ENCODE peak calls at places on chromosomes 3 and 15, in five cellular contexts. O is heart left ventricle; Q is breast epithelium; G is CD8-positive, alpha-beta T cell; C is OCI-LY7. A is an unnamed sample.

GRCh38 chr3:86738684-86739083 is 252.3 kb downstream of the VGLL3 start:
- DNase-seq in Q (no peak), C (no peak), O (no peak), G (no peak), A (no peak)

GRCh38 chr15:80272987-80273386 is 21.0 kb upstream of the CTXND1 start:
- DNase-seq in C (no peak), G (no peak), Q (no peak), O (no peak), A (no peak)

GRCh38 chr3:129593230-129593594 is 13.3 kb downstream of the PLXND1 start:
- DNase-seq in O (no peak), G (no peak), Q (no peak), C (no peak), A (no peak)

GRCh38 chr3:107962946-107963345 is 127.9 kb downstream of the CD47 start:
- DNase-seq in Q (no peak), O (no peak), C (no peak), G (no peak), A (no peak)

GRCh38 chr15:99142562-99142961 is 37.7 kb downstream of the SYNM start:
- DNase-seq in C (no peak), Q (no peak), O (no peak), G (no peak), A (no peak)

GRCh38 chr3:105606052-105606451 is 239.3 kb downstream of the ALCAM start:
- DNase-seq in O (no peak), Q (no peak), G (no peak), C (no peak), A (no peak)

GRCh38 chr3:45666729-45667440 is 22.3 kb upstream of the SACM1L start:
- DNase-seq in G (no peak), Q (no peak), O (peak; percentile 76), C (no peak), A (no peak)

GRCh38 chr15:72068826-72069225 is 49.1 kb downstream of the MYO9A start:
- DNase-seq in O (no peak), C (no peak), Q (no peak), G (no peak), A (no peak)

GRCh38 chr15:76193934-76194333 is 117.3 kb downstream of the ETFA start:
- DNase-seq in O (no peak), G (no peak), C (no peak), Q (no peak), A (no peak)

GRCh38 chr3:39378092-39378491 is 5.1 kb upstream of the SLC25A38 start:
- DNase-seq in O (no peak), C (peak; percentile 77), G (peak; percentile 68), Q (no peak), A (no peak)

GRCh38 chr3:55585856-55586255 is 98.8 kb upstream of the WNT5A start:
- DNase-seq in G (no peak), Q (no peak), C (no peak), O (no peak), A (no peak)

GRCh38 chr3:171461087-171461917 is 1.1 kb upstream of the TNIK start:
- DNase-seq in C (no peak), G (peak; percentile 40), O (no peak), Q (peak; percentile 23), A (no peak)

GRCh38 chr3:123006587-123006986 is 21.0 kb downstream of the SEMA5B start:
- DNase-seq in Q (no peak), C (no peak), G (no peak), O (no peak), A (no peak)

GRCh38 chr3:193782280-193782654 is 189.3 kb downstream of the OPA1 start:
- DNase-seq in C (no peak), Q (peak; percentile 86), O (no peak), G (no peak), A (no peak)

GRCh38 chr3:70108072-70108471 is 108.5 kb downstream of the SAMMSON start:
- DNase-seq in Q (no peak), C (peak; percentile 10), G (no peak), O (no peak), A (no peak)

GRCh38 chr3:150936693-150937092 is 31.5 kb upstream of the MINDY4B start:
- DNase-seq in G (no peak), O (no peak), Q (no peak), C (no peak), A (no peak)

GRCh38 chr3:103873897-103874545 is 1439.2 kb downstream of the ZPLD1 start:
- DNase-seq in G (no peak), Q (no peak), C (no peak), O (no peak), A (no peak)

GRCh38 chr15:78968539-78969271 is 23.9 kb upstream of the CTSH start:
- DNase-seq in G (no peak), C (no peak), Q (no peak), O (no peak), A (no peak)

GRCh38 chr3:12970684-12971083 is 102.5 kb downstream of the IQSEC1 start:
- DNase-seq in O (no peak), Q (no peak), C (no peak), G (no peak), A (peak; percentile 42)

GRCh38 chr15:83285979-83286553 is 1.6 kb upstream of the BNC1 start:
- DNase-seq in Q (no peak), C (no peak), O (no peak), G (no peak), A (no peak)

GRCh38 chr3:172626241-172626640 is 84.6 kb downstream of the NCEH1 start:
- DNase-seq in G (no peak), C (no peak), Q (no peak), O (no peak), A (no peak)

GRCh38 chr3:16917256-16917935 is 32.6 kb downstream of the PLCL2 start:
- DNase-seq in O (no peak), C (no peak), Q (no peak), G (no peak), A (no peak)

GRCh38 chr15:70196314-70197291 is 98.9 kb upstream of the TLE3 start:
- DNase-seq in Q (peak; percentile 98), G (peak; percentile 42), O (no peak), C (peak; percentile 7), A (no peak)

GRCh38 chr15:39746176-39746575 is 36.5 kb downstream of the FSIP1 start:
- DNase-seq in O (no peak), Q (no peak), G (no peak), C (no peak), A (no peak)

GRCh38 chr15:51736646-51737537 is 563 bp downstream of the LYSMD2 start:
- DNase-seq in C (no peak), O (peak; percentile 71), Q (no peak), G (peak; percentile 66), A (peak; percentile 80)

GRCh38 chr3:124557433-124558232 is 172.6 kb upstream of the UMPS start:
- DNase-seq in C (no peak), G (no peak), O (no peak), Q (no peak), A (no peak)

GRCh38 chr15:80953001-80953952 is 36.3 kb downstream of the MESD start:
- DNase-seq in Q (no peak), C (no peak), G (no peak), O (no peak), A (peak; percentile 26)

GRCh38 chr3:187051724-187052364 is 87.5 kb downstream of the RPL39L start:
- DNase-seq in G (no peak), Q (no peak), O (no peak), C (no peak), A (no peak)

GRCh38 chr3:182258538-182259177 is 534.6 kb upstream of the ATP11B start:
- DNase-seq in C (peak; percentile 65), O (no peak), Q (no peak), G (no peak), A (no peak)

GRCh38 chr15:64247535-64247905 is 84.7 kb upstream of the PPIB start:
- DNase-seq in Q (no peak), C (no peak), O (no peak), G (no peak), A (no peak)

GRCh38 chr3:184361532-184361931 is at the start of the genes CLCN2 and POLR2H:
- DNase-seq in G (peak; percentile 40), O (peak; percentile 81), C (peak; percentile 75), Q (no peak), A (peak; percentile 92)

GRCh38 chr15:40339621-40339945 is 1.2 kb downstream of the CCDC9B start:
- DNase-seq in C (no peak), Q (no peak), G (no peak), O (peak; percentile 66), A (peak; percentile 72)

GRCh38 chr3:32384938-32385337 is 6.7 kb upstream of the CMTM7 start:
- DNase-seq in G (no peak), C (no peak), Q (no peak), O (no peak), A (no peak)

DNA sequence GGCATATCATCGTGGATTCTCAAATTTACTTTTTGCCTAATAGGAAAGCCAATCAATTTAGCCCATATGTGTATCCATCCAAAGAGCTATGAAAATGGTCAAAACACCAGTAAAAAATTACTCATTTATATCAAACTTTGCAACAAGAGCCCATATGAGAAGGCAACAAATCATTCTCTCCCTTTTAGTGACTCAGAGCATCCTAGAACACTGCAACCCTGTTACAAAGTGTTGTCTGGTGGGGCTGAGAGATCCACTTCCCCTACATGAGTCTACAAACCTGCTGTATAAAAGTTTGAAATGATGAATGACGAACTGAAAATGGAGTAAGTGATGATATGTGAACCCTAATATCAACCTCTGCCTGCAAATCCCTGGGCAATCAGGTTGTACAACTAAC is 23.3 kb downstream of the PDZRN3 start:
- DNase-seq in O (no peak), G (no peak), Q (no peak), C (no peak), A (no peak)
- H3K4me1 ChIP-seq in O (peaks cover 6% of the 10 kb centered on the region), G (no peaks in the 10 kb centered on the region), Q (peaks cover 3% of the 10 kb centered on the region), C (no peaks in the 10 kb centered on the region), A (peaks cover 13% of the 10 kb centered on the region)

GRCh38 chr15:59197459-59197858 is 9.2 kb upstream of the LDHAL6B start:
- DNase-seq in G (no peak), Q (no peak), C (no peak), O (no peak), A (no peak)
- TF ChIP-seq CTCF in G (no peak), Q (no peak), C (no peak), O (no peak), A (no peak)

GRCh38 chr15:63190993-63191392 is 1.6 kb downstream of the RAB8B start:
- DNase-seq in O (no peak), G (no peak), Q (no peak), C (no peak), A (no peak)
- H3K4me1 ChIP-seq in O (peaks cover 6% of the 10 kb centered on the region), G (peaks cover 57% of the 10 kb centered on the region), Q (no peaks in the 10 kb centered on the region), C (peaks cover 64% of the 10 kb centered on the region), A (peaks cover 15% of the 10 kb centered on the region)

GRCh38 chr3:145785650-145786049 is 375.3 kb downstream of the PLOD2 start:
- DNase-seq in O (no peak), C (no peak), G (no peak), Q (no peak), A (no peak)
- TF ChIP-seq CTCF in O (no peak), C (no peak), G (no peak), Q (no peak), A (no peak)

DNA sequence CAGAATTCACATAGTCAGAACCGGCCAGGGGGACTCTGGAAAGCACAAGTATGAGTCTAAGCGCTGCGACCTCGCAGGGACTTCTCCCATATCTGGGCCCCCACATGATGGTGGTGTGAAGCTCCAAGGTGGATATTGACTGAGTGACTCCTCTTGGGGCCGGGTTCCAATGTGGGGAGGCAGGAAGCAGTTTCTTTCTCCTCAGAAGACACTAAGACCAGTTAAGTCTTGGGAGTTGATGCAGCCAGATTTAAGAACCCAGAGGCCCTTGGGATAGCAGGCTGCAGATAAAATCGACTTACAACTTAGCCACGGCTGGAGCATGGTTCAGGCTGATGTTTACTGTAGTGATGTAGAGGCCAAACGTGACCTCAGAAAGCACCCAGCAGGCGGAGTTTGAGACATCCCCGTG is 55.4 kb upstream of the KLF13 start:
- DNase-seq in C (no peak), G (peak; percentile 10), O (no peak), Q (no peak), A (no peak)
- H3K4me1 ChIP-seq in C (peaks cover 79% of the 10 kb centered on the region), G (peaks cover 21% of the 10 kb centered on the region), O (no peaks in the 10 kb centered on the region), Q (no peaks in the 10 kb centered on the region), A (no peaks in the 10 kb centered on the region)

GRCh38 chr3:133464573-133464972 is 64.7 kb downstream of the BFSP2 start:
- DNase-seq in O (no peak), C (peak; percentile 77), G (no peak), Q (no peak), A (no peak)
- TF ChIP-seq CTCF in O (no peak), C (peak; percentile 82), G (no peak), Q (peak; percentile 11), A (no peak)

A was measured in kidney.